ENCODE peak calls at places on chromosomes 1 and 21, in six cellular contexts. One of them, this sample, is unnamed.
A peak's percentile ranks its signal among the peaks of the same experiment; 100 is the strongest.

GRCh38 chr1:155125946-155126493 is 1.7 kb upstream of the EFNA1 start:
- DNase-seq in heart left ventricle: peak; percentile 67
- DNase-seq in Caco-2: peak; percentile 81
- DNase-seq in BE2C: no peak
- DNase-seq in right lobe of liver: peak; percentile 98
- DNase-seq in MCF 10A: peak; percentile 71
- DNase-seq in this sample: no peak

GRCh38 chr1:199272690-199273089 is 633.9 kb downstream of the PTPRC start:
- DNase-seq in heart left ventricle: peak; percentile 27
- DNase-seq in Caco-2: no peak
- DNase-seq in BE2C: no peak
- DNase-seq in right lobe of liver: peak; percentile 45
- DNase-seq in MCF 10A: peak; percentile 89
- DNase-seq in this sample: no peak

GRCh38 chr1:8506995-8507615 is 189.2 kb downstream of the SLC45A1 start:
- DNase-seq in heart left ventricle: no peak
- DNase-seq in Caco-2: no peak
- DNase-seq in BE2C: no peak
- DNase-seq in right lobe of liver: no peak
- DNase-seq in MCF 10A: no peak
- DNase-seq in this sample: no peak

GRCh38 chr1:215277537-215277936 is 195.0 kb downstream of the KCNK2 start:
- DNase-seq in heart left ventricle: no peak
- DNase-seq in Caco-2: no peak
- DNase-seq in BE2C: no peak
- DNase-seq in right lobe of liver: no peak
- DNase-seq in MCF 10A: peak; percentile 73
- DNase-seq in this sample: no peak

GRCh38 chr21:45539796-45540600 is 2.2 kb downstream of the SLC19A1 start:
- DNase-seq in heart left ventricle: peak; percentile 16
- DNase-seq in Caco-2: peak; percentile 28
- DNase-seq in BE2C: peak; percentile 8
- DNase-seq in right lobe of liver: no peak
- DNase-seq in MCF 10A: no peak
- DNase-seq in this sample: no peak

GRCh38 chr21:31218830-31219608 is 125.0 kb downstream of the TIAM1 start:
- DNase-seq in heart left ventricle: no peak
- DNase-seq in Caco-2: no peak
- DNase-seq in BE2C: no peak
- DNase-seq in right lobe of liver: no peak
- DNase-seq in MCF 10A: peak; percentile 94
- DNase-seq in this sample: no peak

GRCh38 chr1:84772428-84772943 is 82.2 kb upstream of the SSX2IP start:
- DNase-seq in heart left ventricle: peak; percentile 79
- DNase-seq in Caco-2: peak; percentile 58
- DNase-seq in BE2C: peak; percentile 65
- DNase-seq in right lobe of liver: peak; percentile 70
- DNase-seq in MCF 10A: peak; percentile 85
- DNase-seq in this sample: peak; percentile 63

GRCh38 chr1:24373044-24373443 is 40.5 kb downstream of the STPG1 start:
- DNase-seq in heart left ventricle: no peak
- DNase-seq in Caco-2: no peak
- DNase-seq in BE2C: no peak
- DNase-seq in right lobe of liver: no peak
- DNase-seq in MCF 10A: no peak
- DNase-seq in this sample: no peak

GRCh38 chr1:24379733-24380315 is 33.8 kb downstream of the STPG1 start:
- DNase-seq in heart left ventricle: no peak
- DNase-seq in Caco-2: no peak
- DNase-seq in BE2C: no peak
- DNase-seq in right lobe of liver: no peak
- DNase-seq in MCF 10A: peak; percentile 94
- DNase-seq in this sample: no peak

GRCh38 chr1:68162761-68163160 is 69.6 kb downstream of the WLS start:
- DNase-seq in heart left ventricle: no peak
- DNase-seq in Caco-2: no peak
- DNase-seq in BE2C: no peak
- DNase-seq in right lobe of liver: no peak
- DNase-seq in MCF 10A: no peak
- DNase-seq in this sample: no peak

GRCh38 chr21:18411565-18411964 is 8.0 kb upstream of the TMPRSS15 start:
- DNase-seq in heart left ventricle: no peak
- DNase-seq in Caco-2: no peak
- DNase-seq in BE2C: no peak
- DNase-seq in right lobe of liver: no peak
- DNase-seq in MCF 10A: no peak
- DNase-seq in this sample: no peak

GRCh38 chr1:110292031-110292300 is 47.2 kb upstream of the RBM15 start:
- DNase-seq in heart left ventricle: no peak
- DNase-seq in Caco-2: no peak
- DNase-seq in BE2C: no peak
- DNase-seq in right lobe of liver: no peak
- DNase-seq in MCF 10A: no peak
- DNase-seq in this sample: no peak

GRCh38 chr21:44423312-44423821 is 31.9 kb upstream of the LRRC3 start:
- DNase-seq in heart left ventricle: peak; percentile 11
- DNase-seq in Caco-2: peak; percentile 14
- DNase-seq in BE2C: no peak
- DNase-seq in right lobe of liver: peak; percentile 46
- DNase-seq in MCF 10A: no peak
- DNase-seq in this sample: no peak

GRCh38 chr1:27133990-27134389 is 20.9 kb downstream of the SLC9A1 start:
- DNase-seq in heart left ventricle: no peak
- DNase-seq in Caco-2: no peak
- DNase-seq in BE2C: no peak
- DNase-seq in right lobe of liver: no peak
- DNase-seq in MCF 10A: no peak
- DNase-seq in this sample: no peak

GRCh38 chr1:113519561-113519960 is 129.2 kb downstream of the MAGI3 start:
- DNase-seq in heart left ventricle: no peak
- DNase-seq in Caco-2: no peak
- DNase-seq in BE2C: no peak
- DNase-seq in right lobe of liver: no peak
- DNase-seq in MCF 10A: peak; percentile 5
- DNase-seq in this sample: no peak

GRCh38 chr1:41495171-41495948 is 10.9 kb upstream of the EDN2 start:
- DNase-seq in heart left ventricle: no peak
- DNase-seq in Caco-2: no peak
- DNase-seq in BE2C: no peak
- DNase-seq in right lobe of liver: peak; percentile 44
- DNase-seq in MCF 10A: peak; percentile 73
- DNase-seq in this sample: no peak

GRCh38 chr1:183144752-183145151 is 41.3 kb upstream of the LAMC2 start:
- DNase-seq in heart left ventricle: no peak
- DNase-seq in Caco-2: no peak
- DNase-seq in BE2C: no peak
- DNase-seq in right lobe of liver: no peak
- DNase-seq in MCF 10A: no peak
- DNase-seq in this sample: no peak

GRCh38 chr1:225763815-225764548 is 13.6 kb upstream of the SRP9 start:
- DNase-seq in heart left ventricle: no peak
- DNase-seq in Caco-2: no peak
- DNase-seq in BE2C: peak; percentile 53
- DNase-seq in right lobe of liver: no peak
- DNase-seq in MCF 10A: peak; percentile 92
- DNase-seq in this sample: no peak

GRCh38 chr1:156528875-156529425 is 28.4 kb upstream of the MEF2D start:
- DNase-seq in heart left ventricle: no peak
- DNase-seq in Caco-2: no peak
- DNase-seq in BE2C: no peak
- DNase-seq in right lobe of liver: no peak
- DNase-seq in MCF 10A: no peak
- DNase-seq in this sample: no peak

GRCh38 chr1:243287652-243288051 is 31.8 kb downstream of the SDCCAG8 start:
- DNase-seq in heart left ventricle: no peak
- DNase-seq in Caco-2: no peak
- DNase-seq in BE2C: no peak
- DNase-seq in right lobe of liver: no peak
- DNase-seq in MCF 10A: peak; percentile 90
- DNase-seq in this sample: no peak

GRCh38 chr1:160781914-160782689 is 13.9 kb upstream of the LY9 start:
- DNase-seq in heart left ventricle: no peak
- DNase-seq in Caco-2: no peak
- DNase-seq in BE2C: no peak
- DNase-seq in right lobe of liver: no peak
- DNase-seq in MCF 10A: no peak
- DNase-seq in this sample: no peak

GRCh38 chr1:224867715-224868114 is 61.8 kb upstream of the DNAH14 start:
- DNase-seq in heart left ventricle: no peak
- DNase-seq in Caco-2: no peak
- DNase-seq in BE2C: no peak
- DNase-seq in right lobe of liver: no peak
- DNase-seq in MCF 10A: no peak
- DNase-seq in this sample: no peak

GRCh38 chr21:43696214-43696613 is 22.7 kb upstream of the PDXK start:
- DNase-seq in heart left ventricle: no peak
- DNase-seq in Caco-2: no peak
- DNase-seq in BE2C: no peak
- DNase-seq in right lobe of liver: no peak
- DNase-seq in MCF 10A: no peak
- DNase-seq in this sample: no peak

GRCh38 chr1:44305962-44306422 is 49.1 kb downstream of the ERI3 start:
- DNase-seq in heart left ventricle: no peak
- DNase-seq in Caco-2: no peak
- DNase-seq in BE2C: no peak
- DNase-seq in right lobe of liver: no peak
- DNase-seq in MCF 10A: no peak
- DNase-seq in this sample: no peak

GRCh38 chr1:37085393-37085792 is 51.1 kb upstream of the GRIK3 start:
- DNase-seq in heart left ventricle: no peak
- DNase-seq in Caco-2: no peak
- DNase-seq in BE2C: peak; percentile 22
- DNase-seq in right lobe of liver: no peak
- DNase-seq in MCF 10A: no peak
- DNase-seq in this sample: no peak

GRCh38 chr1:174789399-174789798 is 210.3 kb upstream of the CACYBP start:
- DNase-seq in heart left ventricle: no peak
- DNase-seq in Caco-2: no peak
- DNase-seq in BE2C: no peak
- DNase-seq in right lobe of liver: no peak
- DNase-seq in MCF 10A: peak; percentile 31
- DNase-seq in this sample: no peak

GRCh38 chr1:171769754-171770153 is 11.7 kb upstream of the METTL13 start:
- DNase-seq in heart left ventricle: no peak
- DNase-seq in Caco-2: no peak
- DNase-seq in BE2C: no peak
- DNase-seq in right lobe of liver: no peak
- DNase-seq in MCF 10A: no peak
- DNase-seq in this sample: no peak

GRCh38 chr1:163450986-163451385 is 129.2 kb downstream of the NUF2 start:
- DNase-seq in heart left ventricle: no peak
- DNase-seq in Caco-2: no peak
- DNase-seq in BE2C: no peak
- DNase-seq in right lobe of liver: no peak
- DNase-seq in MCF 10A: no peak
- DNase-seq in this sample: no peak

GRCh38 chr1:7153464-7153863 is 368.2 kb downstream of the CAMTA1 start:
- DNase-seq in heart left ventricle: no peak
- DNase-seq in Caco-2: no peak
- DNase-seq in BE2C: no peak
- DNase-seq in right lobe of liver: no peak
- DNase-seq in MCF 10A: no peak
- DNase-seq in this sample: no peak

GRCh38 chr1:205610036-205610435 is 21.8 kb downstream of the ELK4 start:
- DNase-seq in heart left ventricle: no peak
- DNase-seq in Caco-2: no peak
- DNase-seq in BE2C: no peak
- DNase-seq in right lobe of liver: no peak
- DNase-seq in MCF 10A: no peak
- DNase-seq in this sample: no peak
- TF ChIP-seq CTCF in heart left ventricle: no peak
- TF ChIP-seq CTCF in Caco-2: no peak
- TF ChIP-seq CTCF in BE2C: no peak
- TF ChIP-seq CTCF in right lobe of liver: no peak
- TF ChIP-seq CTCF in MCF 10A: no peak
- TF ChIP-seq CTCF in this sample: no peak

DNA sequence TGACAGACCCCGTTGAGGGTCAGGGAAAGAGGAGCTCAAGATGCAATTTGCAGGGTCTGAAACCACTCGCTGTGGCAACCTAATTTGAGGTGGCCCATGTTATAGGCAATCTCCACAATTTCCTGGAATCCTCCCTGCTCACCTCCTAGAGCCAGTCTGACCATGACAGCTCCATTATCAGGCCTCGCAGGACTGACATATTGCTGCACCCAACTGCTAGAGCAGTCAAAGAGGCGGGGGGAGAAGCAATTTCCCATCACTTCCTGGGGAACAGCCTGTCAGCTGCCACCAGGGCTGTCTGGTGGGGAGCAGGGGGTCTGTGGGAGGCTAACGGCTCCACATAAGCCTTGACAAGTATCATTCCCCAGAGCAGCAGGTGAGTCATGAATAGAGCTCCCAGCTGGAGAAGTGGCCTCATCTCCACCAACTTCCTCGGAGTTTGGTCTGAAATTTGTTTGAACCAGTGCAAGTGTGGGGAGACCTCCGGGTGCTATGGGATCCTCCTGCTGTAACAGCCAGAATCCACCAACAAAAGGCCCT is 322.9 kb downstream of the MATN1 start:
- DNase-seq in heart left ventricle: no peak
- DNase-seq in Caco-2: no peak
- DNase-seq in BE2C: no peak
- DNase-seq in right lobe of liver: no peak
- DNase-seq in MCF 10A: no peak
- DNase-seq in this sample: no peak
- TF ChIP-seq CTCF in heart left ventricle: no peak
- TF ChIP-seq CTCF in Caco-2: no peak
- TF ChIP-seq CTCF in BE2C: no peak
- TF ChIP-seq CTCF in right lobe of liver: no peak
- TF ChIP-seq CTCF in MCF 10A: no peak
- TF ChIP-seq CTCF in this sample: no peak

DNA sequence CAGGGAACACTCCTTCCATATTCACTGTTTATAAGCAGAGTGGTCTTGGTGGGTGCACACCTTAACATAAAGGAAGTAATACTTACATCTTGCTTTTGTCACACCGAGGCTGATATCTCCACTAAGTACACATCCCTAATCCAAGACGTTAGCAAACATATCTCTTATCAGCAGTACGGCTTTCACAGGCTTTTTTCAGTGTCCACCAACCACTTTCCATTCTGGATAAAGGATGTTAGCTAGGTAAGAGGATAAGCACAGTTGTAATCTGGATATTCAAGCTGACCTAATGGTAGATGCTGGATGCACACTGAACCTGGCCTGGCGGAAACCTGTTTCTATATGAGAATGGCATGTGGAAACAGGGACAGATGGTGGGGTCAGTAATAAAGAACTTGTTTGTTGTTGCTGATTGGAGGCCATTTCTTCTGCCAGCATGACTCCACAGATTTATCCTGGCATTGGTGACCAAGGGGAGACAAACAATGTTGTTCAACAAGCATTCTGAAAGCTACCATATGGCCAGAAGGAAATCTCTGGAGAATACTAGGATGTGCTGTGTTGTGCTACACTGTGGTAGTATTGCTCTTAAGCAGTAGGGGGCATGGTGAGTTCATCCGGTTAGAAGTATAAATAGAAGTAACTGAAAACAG is 416.4 kb downstream of the PTBP2 start:
- DNase-seq in heart left ventricle: peak; percentile 33
- DNase-seq in Caco-2: peak; percentile 27
- DNase-seq in BE2C: peak; percentile 70
- DNase-seq in right lobe of liver: no peak
- DNase-seq in MCF 10A: peak; percentile 67
- DNase-seq in this sample: no peak
- TF ChIP-seq CTCF in heart left ventricle: peak; percentile 55
- TF ChIP-seq CTCF in Caco-2: peak; percentile 36
- TF ChIP-seq CTCF in BE2C: peak; percentile 87
- TF ChIP-seq CTCF in right lobe of liver: peak; percentile 53
- TF ChIP-seq CTCF in MCF 10A: peak; percentile 64
- TF ChIP-seq CTCF in this sample: peak; percentile 61

GRCh38 chr1:43241352-43241953 is 28.3 kb upstream of the TMEM125 start:
- DNase-seq in heart left ventricle: no peak
- DNase-seq in Caco-2: peak; percentile 45
- DNase-seq in BE2C: no peak
- DNase-seq in right lobe of liver: no peak
- DNase-seq in MCF 10A: peak; percentile 34
- DNase-seq in this sample: no peak
- TF ChIP-seq CTCF in heart left ventricle: no peak
- TF ChIP-seq CTCF in Caco-2: no peak
- TF ChIP-seq CTCF in BE2C: no peak
- TF ChIP-seq CTCF in right lobe of liver: no peak
- TF ChIP-seq CTCF in MCF 10A: no peak
- TF ChIP-seq CTCF in this sample: no peak